ENCODE peak calls at places on chromosomes 6 and 20, in seven cellular contexts. G, Q, K, O, M, Z and Y are unnamed samples.

GRCh38 chr6:133241901-133242760 is 974 bp downstream of the EYA4 start:
- DNase-seq in G (no peak), Q (peak; percentile 24), K (peak; percentile 32), O (peak; percentile 37), M (no peak), Z (peak; percentile 52), Y (peak; percentile 68)

GRCh38 chr6:21595951-21596378 is 2.4 kb downstream of the SOX4 start:
- DNase-seq in G (no peak), Q (peak; percentile 42), K (no peak), O (no peak), M (no peak), Z (no peak), Y (peak; percentile 43)

GRCh38 chr6:72850469-72850868 is 228.6 kb downstream of the KCNQ5 start:
- DNase-seq in G (no peak), Q (no peak), K (no peak), O (no peak), M (no peak), Z (no peak), Y (no peak)

GRCh38 chr6:106511274-106512047 is 117.8 kb downstream of the RTN4IP1 start:
- DNase-seq in G (no peak), Q (no peak), K (peak; percentile 63), O (peak; percentile 74), M (no peak), Z (peak; percentile 83), Y (peak; percentile 63)

GRCh38 chr6:1285589-1286340 is 26.1 kb upstream of the FOXQ1 start:
- DNase-seq in G (no peak), Q (no peak), K (peak; percentile 82), O (no peak), M (no peak), Z (peak; percentile 79), Y (no peak)

GRCh38 chr6:106163446-106163965 is 77.4 kb downstream of the PRDM1 start:
- DNase-seq in G (peak; percentile 58), Q (peak; percentile 18), K (peak; percentile 81), O (peak; percentile 58), M (no peak), Z (peak; percentile 87), Y (peak; percentile 29)

GRCh38 chr20:25643735-25644134 is 19.9 kb upstream of the NANP start:
- DNase-seq in G (no peak), Q (no peak), K (no peak), O (no peak), M (no peak), Z (no peak), Y (no peak)

GRCh38 chr6:1279065-1279464 is 32.8 kb upstream of the FOXQ1 start:
- DNase-seq in G (no peak), Q (no peak), K (no peak), O (no peak), M (no peak), Z (no peak), Y (no peak)

GRCh38 chr20:61668064-61668463 is 397.6 kb downstream of the TAF4 start:
- DNase-seq in G (no peak), Q (no peak), K (no peak), O (no peak), M (no peak), Z (no peak), Y (no peak)

GRCh38 chr6:125314019-125314581 is 12.3 kb upstream of the HDDC2 start:
- DNase-seq in G (peak; percentile 23), Q (peak; percentile 80), K (peak; percentile 42), O (no peak), M (peak; percentile 36), Z (peak; percentile 87), Y (peak; percentile 78)

GRCh38 chr6:130575557-130575956 is 209.7 kb downstream of the TMEM200A start:
- DNase-seq in G (no peak), Q (no peak), K (no peak), O (no peak), M (no peak), Z (no peak), Y (no peak)

GRCh38 chr6:137697267-137697938 is 169.7 kb upstream of the TNFAIP3 start:
- DNase-seq in G (peak; percentile 30), Q (no peak), K (peak; percentile 83), O (no peak), M (no peak), Z (peak; percentile 74), Y (peak; percentile 61)

GRCh38 chr20:34049897-34050695 is 56.4 kb downstream of the RALY start:
- DNase-seq in G (no peak), Q (no peak), K (no peak), O (no peak), M (no peak), Z (peak; percentile 7), Y (no peak)

DNA sequence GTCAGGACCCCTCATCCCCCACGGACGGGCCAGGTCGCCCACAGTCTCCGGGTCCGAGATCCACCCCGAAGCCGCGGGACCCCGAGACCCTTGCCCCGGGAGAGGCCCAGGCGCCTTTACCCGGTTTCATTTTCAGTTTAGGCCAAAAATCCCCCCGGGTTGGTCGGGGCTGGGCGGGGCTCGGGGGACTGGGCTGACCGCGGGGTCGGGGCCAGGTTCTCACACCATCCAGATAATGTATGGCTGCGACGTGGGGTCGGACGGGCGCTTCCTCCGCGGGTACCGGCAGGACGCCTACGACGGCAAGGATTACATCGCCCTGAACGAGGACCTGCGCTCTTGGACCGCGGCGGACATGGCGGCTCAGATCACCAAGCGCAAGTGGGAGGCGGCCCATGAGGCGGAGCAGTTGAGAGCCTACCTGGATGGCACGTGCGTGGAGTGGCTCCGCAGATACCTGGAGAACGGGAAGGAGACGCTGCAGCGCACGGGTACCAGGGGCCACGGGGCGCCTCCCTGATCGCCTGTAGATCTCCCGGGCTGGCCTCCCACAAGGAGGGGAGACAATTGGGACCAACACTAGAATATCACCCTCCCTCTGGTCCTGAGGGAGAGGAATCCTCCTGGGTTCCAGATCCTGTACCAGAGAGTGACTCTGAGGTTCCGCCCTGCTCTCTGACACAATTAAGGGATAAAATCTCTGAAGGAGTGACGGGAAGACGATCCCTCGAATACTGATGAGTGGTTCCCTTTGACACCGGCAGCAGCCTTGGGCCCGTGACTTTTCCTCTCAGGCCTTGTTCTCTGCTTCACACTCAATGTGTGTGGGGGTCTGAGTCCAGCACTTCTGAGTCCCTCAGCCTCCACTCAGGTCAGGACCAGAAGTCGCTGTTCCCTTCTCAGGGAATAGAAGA is 978 bp downstream of the HLA-A start:
- DNase-seq in G (no peak), Q (no peak), K (no peak), O (peak; percentile 59), M (no peak), Z (peak; percentile 15), Y (no peak)
- H3K4me3 ChIP-seq in G (peak overlapping the region; percentile 67), Q (peak overlapping the region; percentile 58), K (peak overlapping the region; percentile 71), O (peak overlapping the region; percentile 95), M (peak overlapping the region; percentile 62), Z (peak overlapping the region; percentile 69), Y (peak overlapping the region; percentile 58)

GRCh38 chr20:44809380-44810060 is 826 bp downstream of the RIMS4 start:
- DNase-seq in G (no peak), Q (peak; percentile 36), K (no peak), O (no peak), M (no peak), Z (no peak), Y (no peak)
- H3K4me3 ChIP-seq in G (no peak overlapping the region), Q (peak overlapping the region; percentile 52), K (no peak overlapping the region), O (no peak overlapping the region), M (peak overlapping the region; percentile 14), Z (no peak overlapping the region), Y (peak overlapping the region; percentile 57)

GRCh38 chr20:47350181-47350550 is 6.3 kb downstream of the ZMYND8 start:
- DNase-seq in G (no peak), Q (no peak), K (no peak), O (no peak), M (no peak), Z (no peak), Y (no peak)

GRCh38 chr20:47347661-47348462 is 8.6 kb downstream of the ZMYND8 start:
- DNase-seq in G (no peak), Q (no peak), K (no peak), O (no peak), M (no peak), Z (no peak), Y (no peak)

GRCh38 chr20:47350691-47351545 is 5.6 kb downstream of the ZMYND8 start:
- DNase-seq in G (no peak), Q (no peak), K (no peak), O (no peak), M (no peak), Z (no peak), Y (peak; percentile 54)

GRCh38 chr20:47349365-47350180 is 6.9 kb downstream of the ZMYND8 start:
- DNase-seq in G (no peak), Q (no peak), K (peak; percentile 93), O (no peak), M (no peak), Z (peak; percentile 48), Y (peak; percentile 54)

DNA sequence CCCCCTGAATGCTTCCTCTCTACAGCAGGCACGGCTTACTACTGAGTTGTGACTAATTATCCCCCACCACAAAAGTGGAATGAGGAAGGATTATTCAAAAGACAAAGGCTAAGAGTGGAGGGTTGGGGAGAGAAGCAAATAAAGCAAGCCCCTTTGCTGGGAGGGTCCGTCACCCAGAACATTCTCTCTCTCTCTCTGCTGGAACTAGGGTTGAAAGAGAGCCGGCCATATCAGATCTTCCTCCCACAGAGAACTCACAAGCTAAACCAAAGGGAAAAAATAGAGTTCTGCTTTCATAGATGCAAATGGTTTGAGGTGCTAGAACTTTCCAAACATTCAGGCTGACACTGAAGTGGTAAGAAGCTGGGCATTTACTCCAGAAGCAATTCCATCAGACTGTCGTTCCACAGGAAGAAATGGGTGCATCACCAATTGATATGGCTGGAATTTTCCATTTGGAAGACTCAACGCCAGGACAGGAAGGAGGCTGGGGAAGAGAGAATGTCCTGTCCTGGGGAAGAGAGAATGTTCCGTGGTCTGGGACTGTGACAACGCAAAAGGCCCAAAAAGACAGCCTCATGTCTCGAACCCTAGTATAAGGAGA is 7.9 kb downstream of the ZMYND8 start:
- DNase-seq in G (no peak), Q (no peak), K (peak; percentile 73), O (no peak), M (no peak), Z (no peak), Y (peak; percentile 82)
- H3K4me3 ChIP-seq in G (no peak overlapping the region), Q (no peak overlapping the region), K (no peak overlapping the region), O (no peak overlapping the region), M (no peak overlapping the region), Z (no peak overlapping the region), Y (peak overlapping the region; percentile 32)

GRCh38 chr6:163782436-163783003 is 368.0 kb downstream of the QKI start:
- DNase-seq in G (no peak), Q (no peak), K (no peak), O (no peak), M (no peak), Z (no peak), Y (no peak)

GRCh38 chr6:163777379-163777686 is 362.8 kb downstream of the QKI start:
- DNase-seq in G (no peak), Q (no peak), K (no peak), O (no peak), M (no peak), Z (no peak), Y (no peak)

GRCh38 chr6:163779727-163780284 is 365.3 kb downstream of the QKI start:
- DNase-seq in G (no peak), Q (no peak), K (no peak), O (no peak), M (no peak), Z (no peak), Y (no peak)

GRCh38 chr6:163777706-163778105 is 363.2 kb downstream of the QKI start:
- DNase-seq in G (no peak), Q (no peak), K (no peak), O (no peak), M (no peak), Z (no peak), Y (no peak)

DNA sequence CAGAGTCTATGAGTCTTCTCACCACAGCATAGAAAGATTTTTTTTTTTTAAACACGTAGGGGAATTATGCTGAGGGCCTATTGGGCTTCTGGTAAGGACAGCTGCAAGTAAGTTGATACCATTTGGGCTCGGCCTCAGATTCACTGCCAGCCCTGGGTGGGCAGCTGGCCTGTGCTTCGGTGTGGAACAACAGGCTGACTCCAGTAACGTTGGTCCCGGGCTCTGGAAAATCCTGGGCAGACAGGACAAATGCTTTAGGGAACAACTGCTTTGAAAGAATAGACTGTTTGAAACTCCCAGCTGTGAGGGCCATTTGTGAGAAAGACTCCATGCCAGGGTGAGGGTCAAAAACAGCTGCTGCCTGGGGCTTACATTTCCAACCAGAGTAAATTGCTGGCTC is 366.5 kb downstream of the QKI start:
- DNase-seq in G (no peak), Q (peak; percentile 34), K (peak; percentile 68), O (no peak), M (no peak), Z (no peak), Y (peak; percentile 67)
- H3K4me3 ChIP-seq in G (no peak overlapping the region), Q (no peak overlapping the region), K (no peak overlapping the region), O (no peak overlapping the region), M (no peak overlapping the region), Z (no peak overlapping the region), Y (no peak overlapping the region)